ENCODE peak calls at places on chromosome 15, in seven cellular contexts. J is IMR-90, R is neuronal stem cell, M is H9, N is mesenchymal stem cell, L is trophoblast cell, U is H1. P is an unnamed sample.

GRCh38 chr15:76078285-76078863 is 18.6 kb downstream of the TMEM266 start:
- DNase-seq in M (no peak), N (no peak), U (no peak), J (no peak), R (no peak), L (no peak), P (no peak)

GRCh38 chr15:65369651-65370050 is 8.2 kb downstream of the IGDCC3 start:
- DNase-seq in R (no peak), M (peak; percentile 24), J (no peak), U (no peak), N (no peak), L (no peak), P (no peak)

GRCh38 chr15:92809880-92810361 is 90.2 kb upstream of the CHD2 start:
- DNase-seq in U (no peak), J (peak; percentile 68), M (no peak), R (no peak), N (peak; percentile 74), L (peak; percentile 55), P (peak; percentile 62)

GRCh38 chr15:63517614-63518013 is 13.2 kb downstream of the USP3 start:
- DNase-seq in N (no peak), M (no peak), J (no peak), L (peak; percentile 27), U (no peak), R (no peak), P (peak; percentile 55)

GRCh38 chr15:55802600-55803376 is 59.8 kb upstream of the PRTG start:
- DNase-seq in N (no peak), R (no peak), U (no peak), J (no peak), L (no peak), M (no peak), P (no peak)

GRCh38 chr15:90004671-90005070 is 3.5 kb downstream of the ZNF710 start:
- DNase-seq in R (no peak), J (peak; percentile 99), N (peak; percentile 97), L (peak; percentile 85), U (no peak), M (no peak), P (no peak)

GRCh38 chr15:51322622-51323296 is 15.6 kb downstream of the CYP19A1 start:
- DNase-seq in M (no peak), L (no peak), N (no peak), R (no peak), U (no peak), J (no peak), P (no peak)

GRCh38 chr15:67433495-67434099 is 87.3 kb upstream of the C15orf61 start:
- DNase-seq in N (peak; percentile 62), U (peak; percentile 79), M (peak; percentile 56), R (peak; percentile 37), L (peak; percentile 77), J (peak; percentile 59), P (peak; percentile 65)

GRCh38 chr15:52652984-52653383 is 26.2 kb downstream of the ATOSA start:
- DNase-seq in U (no peak), N (peak; percentile 88), R (no peak), J (peak; percentile 92), L (no peak), M (no peak), P (no peak)

GRCh38 chr15:70264014-70264492 is 166.3 kb upstream of the TLE3 start:
- DNase-seq in U (no peak), J (no peak), R (no peak), M (no peak), N (peak; percentile 10), L (peak; percentile 26), P (no peak)

GRCh38 chr15:66095871-66096710 is 157.5 kb downstream of the MEGF11 start:
- DNase-seq in L (no peak), R (no peak), M (no peak), N (no peak), U (no peak), J (no peak), P (no peak)

GRCh38 chr15:32718082-32718821 is 448 bp downstream of the GREM1 start:
- DNase-seq in J (no peak), N (peak; percentile 51), R (peak; percentile 30), U (no peak), M (peak; percentile 49), L (no peak), P (peak; percentile 52)

GRCh38 chr15:63236272-63236671 is 41.1 kb upstream of the APH1B start:
- DNase-seq in M (no peak), N (no peak), U (no peak), J (peak; percentile 92), L (no peak), R (no peak), P (no peak)

GRCh38 chr15:49877117-49877860 is 241.7 kb downstream of the ATP8B4 start:
- DNase-seq in U (no peak), J (peak; percentile 60), L (peak; percentile 73), M (no peak), N (no peak), R (no peak), P (peak; percentile 38)

GRCh38 chr15:72202801-72203506 is 5.4 kb upstream of the GRAMD2A start:
- DNase-seq in L (no peak), R (no peak), N (no peak), U (no peak), J (no peak), M (no peak), P (no peak)
- H4K8ac ChIP-seq in L (no peak overlapping the region), R (no peak overlapping the region), N (no peak overlapping the region), U (no peak overlapping the region), J (peak overlapping the region; percentile 6), M (no peak overlapping the region), P (no peak overlapping the region)

DNA sequence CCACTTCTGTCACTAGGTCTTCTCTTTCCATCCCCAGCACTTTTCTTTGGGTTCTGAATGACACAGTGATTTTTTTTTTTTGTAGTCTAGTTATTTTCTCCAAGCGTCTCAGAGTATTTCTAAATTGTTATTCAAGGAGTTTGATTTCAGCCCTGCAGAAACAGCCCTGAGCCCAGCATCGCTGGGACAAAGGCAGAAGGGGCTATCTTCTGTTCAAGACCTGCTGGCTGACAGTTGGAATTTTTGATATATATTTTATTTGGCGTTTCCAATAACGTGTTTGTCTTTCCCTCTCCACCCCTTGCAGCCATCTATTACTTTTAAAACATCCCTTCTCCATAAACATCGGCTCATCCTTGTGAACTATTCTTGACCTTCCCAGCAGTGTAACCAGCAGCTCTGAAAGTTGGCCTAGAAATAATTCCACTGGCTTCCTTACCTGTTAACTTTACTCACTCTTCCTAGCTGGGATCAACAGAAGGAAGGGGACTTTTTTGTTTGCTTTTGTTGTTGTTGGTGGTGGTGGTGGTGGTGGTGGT is 5.5 kb upstream of the MEIS2 start:
- DNase-seq in J (no peak), L (no peak), N (no peak), U (no peak), R (peak; percentile 15), M (no peak), P (no peak)
- H4K8ac ChIP-seq in J (no peak overlapping the region), L (no peak overlapping the region), N (no peak overlapping the region), U (no peak overlapping the region), R (no peak overlapping the region), M (no peak overlapping the region), P (no peak overlapping the region)

GRCh38 chr15:77993374-77993911 is 84.1 kb downstream of the TBC1D2B start:
- DNase-seq in L (no peak), M (no peak), R (no peak), U (no peak), N (no peak), J (no peak), P (no peak)
- H4K8ac ChIP-seq in L (peak overlapping the region; percentile 55), M (no peak overlapping the region), R (no peak overlapping the region), U (no peak overlapping the region), N (no peak overlapping the region), J (no peak overlapping the region), P (no peak overlapping the region)

GRCh38 chr15:77631790-77632551 is 741 bp downstream of the LINGO1 start:
- DNase-seq in R (no peak), N (no peak), M (peak; percentile 68), J (no peak), U (peak; percentile 77), L (no peak), P (peak; percentile 62)
- H4K8ac ChIP-seq in R (no peak overlapping the region), N (no peak overlapping the region), M (no peak overlapping the region), J (no peak overlapping the region), U (peak overlapping the region; percentile 39), L (peak overlapping the region; percentile 32), P (no peak overlapping the region)

GRCh38 chr15:29242466-29243242 is 27.0 kb downstream of the NSMCE3 start:
- DNase-seq in J (peak; percentile 19), R (no peak), U (no peak), L (no peak), M (no peak), N (no peak), P (no peak)
- H4K8ac ChIP-seq in J (no peak overlapping the region), R (no peak overlapping the region), U (peak overlapping the region; percentile 88), L (no peak overlapping the region), M (no peak overlapping the region), N (no peak overlapping the region), P (no peak overlapping the region)